ENCODE peak calls at places on chromosomes 7 and 10, in six cellular contexts. S is activated CD8-positive, alpha-beta memory T cell treated with anti-CD3 and anti-CD28 coated beads, Interleukin-2, amount 50 U/mL, for 4 hours; C is activated CD4-positive, alpha-beta T cell treated with anti-CD3 and anti-CD28 coated beads for 36 hours; U is H54; E is Calu3; Y is brain microvascular endothelial cell. N is an unnamed sample.

GRCh38 chr10:18333616-18334015 is 193.4 kb downstream of the CACNB2 start:
- DNase-seq in S (no peak), U (no peak), C (no peak), E (no peak), Y (no peak), N (no peak)

GRCh38 chr7:25859412-25859704 is 292.6 kb upstream of the NFE2L3 start:
- DNase-seq in Y (no peak), E (no peak), C (no peak), U (no peak), S (no peak), N (no peak)

GRCh38 chr7:155553871-155554270 is 7.5 kb upstream of the CNPY1 start:
- DNase-seq in S (no peak), C (no peak), U (no peak), E (no peak), Y (no peak), N (no peak)

GRCh38 chr10:47158116-47159071 is 141.6 kb upstream of the GDF10 start:
- DNase-seq in S (no peak), E (no peak), Y (no peak), C (no peak), U (no peak), N (no peak)

GRCh38 chr10:43205681-43206390 is 61.0 kb downstream of the RASGEF1A start:
- DNase-seq in E (no peak), C (no peak), S (peak), Y (no peak), U (no peak), N (no peak)

GRCh38 chr10:76336213-76336963 is 905.0 kb downstream of the LRMDA start:
- DNase-seq in S (no peak), E (no peak), C (no peak), U (no peak), Y (no peak), N (no peak)

GRCh38 chr7:103569621-103570305 is 123.8 kb upstream of the SLC26A5 start:
- DNase-seq in U (no peak), S (no peak), Y (no peak), C (no peak), E (no peak), N (no peak)

GRCh38 chr10:127485153-127485857 is 63.8 kb upstream of the NPS start:
- DNase-seq in U (peak), S (no peak), C (no peak), E (no peak), Y (peak), N (peak)

GRCh38 chr7:14419554-14419953 is 430.1 kb upstream of the ETV1 start:
- DNase-seq in S (no peak), Y (no peak), C (no peak), E (no peak), U (no peak), N (no peak)

GRCh38 chr10:24873281-24873683 is 79.1 kb downstream of the PRTFDC1 start:
- DNase-seq in U (no peak), Y (peak), C (no peak), S (no peak), E (no peak), N (no peak)

GRCh38 chr7:107663196-107663595 is 2.6 kb downstream of the SLC26A4 start:
- DNase-seq in U (no peak), S (no peak), C (no peak), Y (no peak), E (no peak), N (no peak)

GRCh38 chr10:126021833-126022500 is 125.6 kb downstream of the FANK1 start:
- DNase-seq in S (no peak), U (no peak), C (no peak), Y (no peak), E (no peak), N (no peak)